ENCODE peak calls at places on chromosomes 12 and 14, in four cellular contexts. N is Calu3, B is right lobe of liver, M is tibial artery. L is an unnamed sample.

GRCh38 chr14:73263606-73264005 is 26.3 kb downstream of the PAPLN start:
- DNase-seq in M (no peak), N (no peak), B (no peak), L (no peak)

GRCh38 chr14:60349663-60350365 is 100.8 kb downstream of the PPM1A start:
- DNase-seq in M (no peak), N (peak; percentile 31), B (no peak), L (no peak)

GRCh38 chr14:102878970-102879460 is 43.4 kb upstream of the AMN start:
- DNase-seq in M (no peak), B (no peak), N (no peak), L (no peak)

GRCh38 chr14:103155013-103155412 is 31.8 kb downstream of the TNFAIP2 start:
- DNase-seq in B (peak; percentile 96), M (peak; percentile 88), N (peak; percentile 62), L (no peak)

GRCh38 chr14:71319646-71320045 is 412.4 kb downstream of the PCNX1 start:
- DNase-seq in B (no peak), M (no peak), N (no peak), L (no peak)

GRCh38 chr14:51251486-51251885 is 11.4 kb downstream of the TMX1 start:
- DNase-seq in N (no peak), M (no peak), B (no peak), L (no peak)

GRCh38 chr14:30985796-30986195 is 39.7 kb upstream of the AP4S1 start:
- DNase-seq in B (no peak), N (no peak), M (no peak), L (no peak)

GRCh38 chr12:5428332-5429221 is 3.3 kb upstream of the NTF3 start:
- DNase-seq in N (no peak), M (no peak), B (no peak), L (no peak)

GRCh38 chr12:84994436-84994835 is 41.6 kb downstream of the TSPAN19 start:
- DNase-seq in B (no peak), N (no peak), M (no peak), L (no peak)

GRCh38 chr14:94571395-94571794 is 9.8 kb upstream of the SERPINA5 start:
- DNase-seq in M (peak; percentile 63), B (no peak), N (no peak), L (no peak)

GRCh38 chr12:132904718-132905328 is 17.4 kb upstream of the CHFR start:
- DNase-seq in N (no peak), B (peak; percentile 64), M (peak; percentile 87), L (peak; percentile 37)

GRCh38 chr14:47044841-47045240 is 393.3 kb upstream of the RPL10L start:
- DNase-seq in N (peak; percentile 8), M (no peak), B (no peak), L (no peak)
- TF ChIP-seq CTCF in N (no peak), M (no peak), B (peak; percentile 26), L (no peak)

GRCh38 chr12:54337280-54337842 is 12.4 kb downstream of the COPZ1 start:
- DNase-seq in M (no peak), N (no peak), B (no peak), L (no peak)
- TF ChIP-seq CTCF in M (no peak), N (no peak), B (peak; percentile 29), L (no peak)

GRCh38 chr14:63852817-63853730 is at the start of gene SYNE2:
- DNase-seq in M (peak; percentile 88), N (peak; percentile 90), B (peak; percentile 87), L (peak; percentile 89)
- TF ChIP-seq CTCF in M (peak; percentile 40), N (no peak), B (peak; percentile 47), L (no peak)

GRCh38 chr12:93773122-93773871 is 96.1 kb downstream of the CRADD start:
- DNase-seq in B (no peak), N (no peak), M (no peak), L (no peak)
- TF ChIP-seq CTCF in B (no peak), N (no peak), M (no peak), L (no peak)

GRCh38 chr14:68461086-68461485 is 331.8 kb downstream of the ZFP36L1 start:
- DNase-seq in N (no peak), B (no peak), M (no peak), L (no peak)

GRCh38 chr14:68459480-68460136 is 333.3 kb downstream of the ZFP36L1 start:
- DNase-seq in M (no peak), N (no peak), B (no peak), L (no peak)

GRCh38 chr14:68458840-68459469 is 333.9 kb downstream of the ZFP36L1 start:
- DNase-seq in M (peak; percentile 81), N (peak; percentile 45), B (peak; percentile 75), L (no peak)

GRCh38 chr14:68462683-68463082 is 330.2 kb downstream of the ZFP36L1 start:
- DNase-seq in B (no peak), N (no peak), M (no peak), L (no peak)

GRCh38 chr14:68460541-68460940 is 332.3 kb downstream of the ZFP36L1 start:
- DNase-seq in N (no peak), M (peak; percentile 90), B (no peak), L (no peak)
- TF ChIP-seq CTCF in N (no peak), M (no peak), B (no peak), L (no peak)

GRCh38 chr14:97224016-97224415 is 426.8 kb downstream of the VRK1 start:
- DNase-seq in N (no peak), B (no peak), M (no peak), L (no peak)
- TF ChIP-seq CTCF in N (no peak), B (no peak), M (no peak), L (no peak)

GRCh38 chr12:46722737-46723136 is 103.1 kb downstream of the SLC38A4 start:
- DNase-seq in B (no peak), N (no peak), M (no peak), L (no peak)
- TF ChIP-seq CTCF in B (no peak), N (no peak), M (no peak), L (no peak)

DNA sequence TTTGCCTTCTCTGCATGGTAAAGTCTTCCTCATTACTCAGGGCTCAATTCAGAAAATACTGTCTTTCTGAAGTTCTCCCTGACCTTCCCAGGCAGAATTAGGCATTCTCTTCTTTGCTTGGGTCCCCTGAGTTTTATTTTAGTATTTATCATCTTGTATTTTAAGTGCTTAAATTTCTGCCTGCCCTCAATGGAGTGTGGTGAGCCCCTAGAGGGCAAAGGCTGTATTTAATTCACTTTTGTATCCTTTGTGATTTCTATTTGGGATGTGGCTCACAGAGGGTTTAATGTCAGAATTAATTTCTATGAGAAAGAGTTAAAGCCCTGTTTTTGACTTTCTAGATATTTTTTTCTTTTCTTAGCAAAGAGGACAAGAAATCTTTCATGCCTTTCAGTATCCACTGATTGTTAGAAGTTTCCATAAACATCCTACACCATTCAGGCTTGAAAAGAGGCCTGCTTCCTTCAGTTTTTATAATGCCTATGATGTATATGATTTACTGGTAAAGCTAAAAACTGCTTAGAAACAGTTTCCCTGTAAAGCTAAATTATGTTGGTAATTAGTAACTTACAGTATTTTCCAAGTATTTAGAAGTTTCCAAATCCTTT is 55.6 kb upstream of the PTPRB start:
- DNase-seq in N (no peak), M (no peak), B (no peak), L (no peak)
- TF ChIP-seq CTCF in N (peak; percentile 18), M (peak; percentile 35), B (peak; percentile 33), L (no peak)

GRCh38 chr12:54216580-54217308 is 28.0 kb upstream of the SMUG1 start:
- DNase-seq in B (peak; percentile 62), N (peak; percentile 82), M (peak; percentile 80), L (peak; percentile 80)

GRCh38 chr12:54214553-54215374 is 26.0 kb upstream of the SMUG1 start:
- DNase-seq in N (peak; percentile 96), B (peak; percentile 84), M (peak; percentile 94), L (peak; percentile 87)

GRCh38 chr12:54215990-54216579 is 27.3 kb upstream of the SMUG1 start:
- DNase-seq in M (no peak), B (no peak), N (peak; percentile 24), L (no peak)

GRCh38 chr12:54217774-54218221 is 29.0 kb upstream of the SMUG1 start:
- DNase-seq in B (no peak), N (no peak), M (no peak), L (no peak)

DNA sequence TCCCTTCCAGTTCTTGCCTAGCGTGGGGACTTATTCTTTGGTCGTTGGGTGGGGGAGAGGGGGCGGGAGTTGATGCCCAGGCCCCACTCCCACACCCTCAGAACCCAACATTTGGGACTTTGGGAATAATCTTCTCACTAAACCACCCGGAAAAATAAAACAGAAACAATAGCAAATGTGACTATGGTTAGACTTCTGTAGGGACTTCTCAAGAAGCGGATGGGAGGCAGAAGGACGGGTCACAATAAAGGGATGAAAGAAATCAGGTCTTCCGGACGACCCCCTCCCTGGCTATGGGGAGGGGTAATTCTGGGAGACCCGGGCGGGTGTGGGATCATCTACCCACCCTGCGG is 28.5 kb upstream of the SMUG1 start:
- DNase-seq in B (no peak), M (no peak), N (no peak), L (no peak)
- TF ChIP-seq CTCF in B (no peak), M (no peak), N (peak; percentile 25), L (peak; percentile 32)

GRCh38 chr12:18882690-18883089 is 144.8 kb downstream of the CAPZA3 start:
- DNase-seq in M (no peak), N (no peak), B (no peak), L (no peak)
- TF ChIP-seq CTCF in M (no peak), N (no peak), B (no peak), L (no peak)

L was measured in mesothelial cell of epicardium.